ENCODE peak calls at places on chromosome 10, in seven cellular contexts. T, X, N, C, B, R and Z are unnamed samples.
A peak's percentile ranks its signal among the peaks of the same experiment; 100 is the strongest.

GRCh38 chr10:102714621-102715455 is at the start of gene SFXN2:
- DNase-seq in T (peak; percentile 88), X (peak; percentile 21), N (peak; percentile 72), C (no peak), B (peak; percentile 39), R (no peak), Z (peak; percentile 76)

GRCh38 chr10:124087672-124088634 is 5.4 kb downstream of the CHST15 start:
- DNase-seq in T (no peak), X (peak; percentile 25), N (peak; percentile 85), C (no peak), B (no peak), R (no peak), Z (peak; percentile 36)

GRCh38 chr10:21808525-21808924 is 195.0 kb downstream of the DNAJC1 start:
- DNase-seq in T (no peak), X (no peak), N (peak; percentile 11), C (no peak), B (no peak), R (no peak), Z (no peak)

GRCh38 chr10:124157286-124157685 is 63.9 kb upstream of the CHST15 start:
- DNase-seq in T (peak; percentile 17), X (no peak), N (no peak), C (no peak), B (no peak), R (no peak), Z (no peak)

GRCh38 chr10:12121673-12122072 is 7.8 kb upstream of the SEC61A2 start:
- DNase-seq in T (no peak), X (no peak), N (no peak), C (no peak), B (no peak), R (no peak), Z (peak; percentile 48)

GRCh38 chr10:25682203-25682950 is 251.7 kb upstream of the MYO3A start:
- DNase-seq in T (peak; percentile 65), X (no peak), N (peak; percentile 69), C (peak; percentile 80), B (no peak), R (no peak), Z (no peak)

GRCh38 chr10:49076741-49077521 is 38.4 kb downstream of the VSTM4 start:
- DNase-seq in T (no peak), X (no peak), N (no peak), C (no peak), B (no peak), R (no peak), Z (no peak)

GRCh38 chr10:109987828-109988227 is 20.0 kb upstream of the ADD3 start:
- DNase-seq in T (no peak), X (no peak), N (no peak), C (no peak), B (no peak), R (no peak), Z (no peak)

GRCh38 chr10:65313406-65313805 is 1612.4 kb upstream of the LRRTM3 start:
- DNase-seq in T (no peak), X (no peak), N (no peak), C (no peak), B (no peak), R (no peak), Z (no peak)

GRCh38 chr10:131274133-131274880 is 37.2 kb downstream of the TCERG1L start:
- DNase-seq in T (peak; percentile 32), X (no peak), N (no peak), C (no peak), B (no peak), R (no peak), Z (no peak)

GRCh38 chr10:95181731-95182130 is 12.3 kb upstream of the ACSM6 start:
- DNase-seq in T (no peak), X (no peak), N (no peak), C (no peak), B (no peak), R (no peak), Z (peak; percentile 43)

GRCh38 chr10:126704637-126705036 is 34.1 kb upstream of the C10orf90 start:
- DNase-seq in T (no peak), X (no peak), N (no peak), C (no peak), B (no peak), R (no peak), Z (no peak)

GRCh38 chr10:104209575-104210198 is 22.5 kb downstream of the CFAP43 start:
- DNase-seq in T (peak; percentile 82), X (peak; percentile 51), N (peak; percentile 68), C (peak; percentile 75), B (no peak), R (peak; percentile 47), Z (peak; percentile 73)

GRCh38 chr10:114504769-114505579 is 100.7 kb upstream of the AFAP1L2 start:
- DNase-seq in T (no peak), X (no peak), N (peak; percentile 35), C (no peak), B (no peak), R (peak; percentile 31), Z (peak; percentile 9)

GRCh38 chr10:86017841-86018734 is 348.5 kb downstream of the GRID1 start:
- DNase-seq in T (no peak), X (no peak), N (peak; percentile 94), C (no peak), B (no peak), R (no peak), Z (peak; percentile 14)

GRCh38 chr10:6228010-6228511 is 25.3 kb downstream of the PFKFB3 start:
- DNase-seq in T (no peak), X (no peak), N (no peak), C (no peak), B (no peak), R (peak; percentile 59), Z (no peak)

GRCh38 chr10:97333351-97333600 is 1.3 kb downstream of the FRAT2 start:
- DNase-seq in T (peak; percentile 79), X (no peak), N (peak; percentile 53), C (peak; percentile 33), B (no peak), R (no peak), Z (no peak)

GRCh38 chr10:15453462-15453861 is 82.4 kb upstream of the FAM171A1 start:
- DNase-seq in T (no peak), X (no peak), N (no peak), C (no peak), B (no peak), R (no peak), Z (no peak)

GRCh38 chr10:97207756-97208346 is 22.1 kb upstream of the SLIT1 start:
- DNase-seq in T (no peak), X (no peak), N (peak; percentile 84), C (no peak), B (no peak), R (no peak), Z (no peak)